ENCODE peak calls at places on chromosomes 7 and 10, in four cellular contexts. L is K562, E is A549, Q is HepG2. I is an unnamed sample.

GRCh38 chr10:109956454-109957091 is 33.3 kb upstream of the XPNPEP1 start:
- DNase-seq in L (peak), E (peak), Q (peak), I (peak)

GRCh38 chr7:70349819-70350218 is 751.5 kb downstream of the AUTS2 start:
- DNase-seq in L (no peak), E (no peak), Q (no peak), I (no peak)

GRCh38 chr7:81709836-81710235 is 60.0 kb downstream of the HGF start:
- DNase-seq in L (no peak), E (peak), Q (no peak), I (no peak)

GRCh38 chr10:110864662-110865140 is 7.0 kb upstream of the PDCD4 start:
- DNase-seq in L (peak), E (no peak), Q (no peak), I (peak)

GRCh38 chr10:70417568-70417967 is 13.6 kb downstream of the EIF4EBP2 start:
- DNase-seq in L (no peak), E (no peak), Q (no peak), I (no peak)

GRCh38 chr10:86314616-86315520 is 51.7 kb downstream of the GRID1 start:
- DNase-seq in L (no peak), E (no peak), Q (no peak), I (no peak)

GRCh38 chr7:92527300-92528187 is 776 bp downstream of the PEX1 start:
- DNase-seq in L (peak), E (peak), Q (peak), I (peak)

GRCh38 chr10:101036726-101037125 is 5.7 kb downstream of the SFXN3 start:
- DNase-seq in L (no peak), E (no peak), Q (no peak), I (no peak)

GRCh38 chr7:6164491-6164890 is 107.9 kb downstream of the CYTH3 start:
- DNase-seq in L (peak), E (peak), Q (no peak), I (no peak)

GRCh38 chr7:155339474-155339873 is 41.8 kb downstream of the INSIG1 start:
- DNase-seq in L (no peak), E (no peak), Q (no peak), I (no peak)

GRCh38 chr10:121078036-121078435 is 226.9 kb downstream of the WDR11 start:
- DNase-seq in L (no peak), E (no peak), Q (no peak), I (no peak)

DNA sequence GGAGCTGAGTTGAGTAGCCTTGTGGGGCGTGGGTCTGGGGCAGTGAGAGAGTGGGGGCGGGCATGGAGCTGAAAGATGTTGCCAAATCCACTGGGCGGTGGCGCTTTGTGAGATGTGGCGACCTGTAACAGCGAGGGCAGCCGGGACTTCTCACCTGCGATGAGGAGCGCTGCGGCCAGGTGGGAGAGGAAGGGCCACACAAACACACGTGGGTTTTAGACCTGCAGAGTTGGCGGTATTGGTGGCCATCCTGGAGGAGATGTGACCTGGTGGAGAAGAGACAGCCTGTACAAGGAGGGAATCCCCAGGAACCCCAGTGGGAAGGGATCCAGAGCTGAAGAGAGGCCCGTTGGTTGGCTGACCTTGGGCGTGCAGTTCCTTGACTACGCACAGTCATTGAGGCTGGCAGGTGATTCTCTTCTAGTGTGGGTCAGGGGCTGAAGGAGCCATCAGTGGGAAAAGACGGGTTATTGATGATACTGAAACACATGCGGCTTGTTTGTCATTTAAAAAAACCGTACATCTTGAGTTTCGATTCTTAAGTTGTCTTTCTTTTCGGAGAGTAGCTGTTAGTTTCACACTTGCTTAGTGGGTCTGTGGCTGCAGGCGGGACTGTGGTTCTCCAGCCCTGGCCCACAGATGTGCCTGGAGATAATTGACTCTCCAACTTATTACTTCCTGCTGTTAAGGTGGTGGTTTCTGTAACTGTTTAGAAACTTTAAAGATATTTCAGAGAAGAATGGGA is 2.4 kb downstream of the CHST12 start:
- DNase-seq in L (peak), E (no peak), Q (no peak), I (peak)
- TF ChIP-seq MYC in L (no peak), E (no peak), Q (no peak), I (peak)

DNA sequence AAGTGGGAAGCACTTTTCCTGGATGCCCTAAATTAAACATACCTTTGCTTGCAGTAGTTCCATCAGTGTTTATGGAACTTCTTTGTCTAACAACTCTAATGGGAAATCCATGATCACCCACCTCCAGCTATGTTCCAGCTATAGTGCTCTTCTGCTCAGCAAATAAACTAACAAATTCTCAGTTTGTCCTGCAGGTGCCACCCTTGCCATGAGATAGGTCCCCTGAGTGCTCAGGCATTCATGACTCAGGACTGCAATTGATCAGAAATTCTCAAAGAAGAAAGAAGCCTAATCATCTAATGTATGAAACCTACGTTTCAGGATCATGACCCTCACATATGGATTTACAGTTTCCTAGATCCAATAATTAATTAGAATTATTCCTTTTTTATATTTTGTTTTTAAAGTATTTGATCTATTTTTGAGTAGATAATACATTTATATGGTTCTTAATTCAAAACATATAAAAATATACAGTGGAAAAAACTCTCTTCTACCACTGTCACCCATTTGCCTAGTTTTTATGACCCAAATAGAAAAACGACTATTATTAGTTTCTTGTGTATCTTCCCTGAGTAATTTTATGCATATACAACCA is 48.7 kb upstream of the DYNC1I1 start:
- DNase-seq in L (peak), E (peak), Q (peak), I (peak)
- TF ChIP-seq MYC in L (no peak), E (no peak), Q (no peak), I (no peak)

GRCh38 chr7:64849250-64849923 is 53.7 kb upstream of the ZNF273 start:
- DNase-seq in L (peak), E (no peak), Q (no peak), I (peak)
- TF ChIP-seq MYC in L (no peak), E (no peak), Q (no peak), I (no peak)

GRCh38 chr7:141370178-141370577 is 181.0 kb upstream of the AGK start:
- DNase-seq in L (no peak), E (no peak), Q (no peak), I (no peak)

GRCh38 chr7:141369422-141369821 is 181.8 kb upstream of the AGK start:
- DNase-seq in L (no peak), E (no peak), Q (no peak), I (no peak)

GRCh38 chr7:141363748-141364147 is 187.5 kb upstream of the AGK start:
- DNase-seq in L (no peak), E (no peak), Q (no peak), I (no peak)

GRCh38 chr7:141362580-141363435 is 188.4 kb upstream of the AGK start:
- DNase-seq in L (no peak), E (peak), Q (no peak), I (no peak)

GRCh38 chr7:141366098-141366621 is 185.1 kb upstream of the AGK start:
- DNase-seq in L (no peak), E (no peak), Q (no peak), I (no peak)
- TF ChIP-seq MYC in L (no peak), E (no peak), Q (no peak), I (no peak)

DNA sequence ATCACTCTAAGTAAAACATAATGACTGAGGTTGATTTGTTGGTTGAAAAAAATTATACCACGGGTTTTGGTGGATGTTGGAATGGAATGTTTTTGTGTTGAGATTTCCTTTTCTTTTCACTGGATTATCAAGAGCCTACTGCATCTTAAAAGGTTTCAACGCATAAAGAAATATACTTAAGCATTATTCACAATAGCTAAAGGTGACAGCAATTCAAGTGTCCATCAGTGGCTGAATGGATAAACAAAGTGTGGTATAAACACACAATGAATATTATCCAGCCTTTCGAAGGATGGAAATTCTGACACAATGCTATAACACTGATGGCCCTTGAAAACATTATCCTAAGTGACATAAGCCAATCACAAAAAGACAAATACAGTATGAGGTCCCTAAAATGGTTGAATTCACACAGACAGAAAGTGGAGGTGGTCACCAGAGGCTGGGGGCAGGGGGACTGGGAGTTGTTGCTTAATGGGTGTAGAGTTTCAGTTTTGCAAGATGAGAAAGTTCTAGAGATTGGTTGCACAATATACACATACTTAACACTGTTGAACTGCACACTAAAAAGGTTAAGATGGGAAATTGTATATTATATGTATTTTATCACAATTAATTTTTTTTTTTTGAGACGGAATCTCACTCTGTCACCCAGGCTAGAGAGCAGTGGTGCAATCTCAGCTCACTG is 122.3 kb downstream of the NRP1 start:
- DNase-seq in L (no peak), E (no peak), Q (no peak), I (no peak)
- TF ChIP-seq MYC in L (no peak), E (no peak), Q (no peak), I (no peak)

GRCh38 chr7:151247611-151248176 is 800 bp downstream of the SMARCD3 start:
- DNase-seq in L (peak), E (no peak), Q (no peak), I (no peak)

GRCh38 chr7:151249732-151250072 is 1.2 kb upstream of the SMARCD3 start:
- DNase-seq in L (peak), E (peak), Q (no peak), I (no peak)

GRCh38 chr7:151250181-151251095 is 1.9 kb upstream of the SMARCD3 start:
- DNase-seq in L (no peak), E (no peak), Q (no peak), I (no peak)

GRCh38 chr7:151248191-151249033 is at the start of gene SMARCD3:
- DNase-seq in L (peak), E (peak), Q (peak), I (peak)

GRCh38 chr7:151249034-151249731 is 689 bp upstream of the SMARCD3 start:
- DNase-seq in L (peak), E (peak), Q (no peak), I (peak)
- TF ChIP-seq MYC in L (no peak), E (no peak), Q (no peak), I (peak)

DNA sequence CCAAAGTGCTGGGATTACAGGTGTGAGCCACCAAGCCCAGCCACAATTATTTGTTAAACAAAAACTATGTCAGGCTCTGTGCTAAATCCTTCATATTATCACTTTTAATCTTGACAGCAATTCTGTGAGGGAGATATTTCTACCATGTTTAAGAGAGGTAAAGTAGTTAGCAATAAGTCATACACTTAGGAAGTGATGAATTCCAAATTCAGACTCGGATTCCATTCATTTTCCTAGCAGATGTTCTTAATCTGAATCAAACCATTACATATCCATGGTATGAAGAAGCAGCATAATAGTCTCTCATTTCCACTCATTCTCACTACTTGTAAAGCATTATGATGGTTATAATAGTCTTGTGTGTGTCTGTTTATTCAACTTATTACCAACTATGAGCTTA is 2.9 kb upstream of the CD36 start:
- DNase-seq in L (no peak), E (no peak), Q (no peak), I (no peak)
- TF ChIP-seq MYC in L (no peak), E (no peak), Q (no peak), I (no peak)

GRCh38 chr10:33098966-33099663 is 141.1 kb upstream of the ITGB1 start:
- DNase-seq in L (no peak), E (no peak), Q (no peak), I (peak)
- TF ChIP-seq MYC in L (no peak), E (no peak), Q (no peak), I (no peak)

GRCh38 chr10:104350146-104350635 is 3.4 kb upstream of the CFAP58 start:
- DNase-seq in L (peak), E (peak), Q (peak), I (peak)
- TF ChIP-seq MYC in L (no peak), E (no peak), Q (no peak), I (no peak)